ENCODE peak calls at places on chromosomes 12 and 14, in eight cellular contexts. A is CD4-positive, alpha-beta T cell; W is PC-9; V is progenitor cell of endocrine pancreas; T is astrocyte of the spinal cord; D is AG09319; U is uterus; E is left ventricle myocardium inferior. Q is an unnamed sample.

GRCh38 chr14:62428429-62429203 is 616.6 kb downstream of the KCNH5 start:
- DNase-seq in E (no peak), T (peak), D (no peak), V (no peak), A (no peak), W (peak), U (no peak), Q (peak)

GRCh38 chr12:32312049-32312670 is 87.2 kb upstream of the FGD4 start:
- DNase-seq in A (no peak), E (no peak), D (peak), V (no peak), T (peak), U (no peak), W (no peak), Q (no peak)

GRCh38 chr12:51888316-51889215 is 663 bp downstream of the ANKRD33 start:
- DNase-seq in T (no peak), U (no peak), E (no peak), V (no peak), W (no peak), A (no peak), D (no peak), Q (no peak)

GRCh38 chr12:116542345-116542950 is 16.7 kb upstream of the MAP1LC3B2 start:
- DNase-seq in V (no peak), A (no peak), W (peak), D (no peak), E (no peak), T (no peak), U (no peak), Q (no peak)

GRCh38 chr12:77087427-77087826 is 22.1 kb upstream of the E2F7 start:
- DNase-seq in D (no peak), E (no peak), A (no peak), T (peak), U (no peak), W (no peak), V (no peak), Q (no peak)

GRCh38 chr12:130041983-130042812 is 120.1 kb upstream of the FZD10 start:
- DNase-seq in W (no peak), V (peak), E (no peak), T (no peak), A (peak), U (no peak), D (no peak), Q (peak)

GRCh38 chr12:80491176-80491575 is 47.1 kb downstream of the PTPRQ start:
- DNase-seq in V (no peak), U (no peak), D (no peak), A (no peak), T (no peak), W (no peak), E (no peak), Q (no peak)

GRCh38 chr12:124828264-124829007 is 35.2 kb downstream of the SCARB1 start:
- DNase-seq in D (no peak), W (peak), V (no peak), A (no peak), T (peak), E (no peak), U (no peak), Q (no peak)

GRCh38 chr12:97910559-97910958 is 448.0 kb downstream of the RMST start:
- DNase-seq in A (no peak), T (no peak), D (no peak), E (no peak), U (no peak), W (no peak), V (no peak), Q (no peak)

GRCh38 chr12:15563683-15564082 is 225.5 kb downstream of the EPS8 start:
- DNase-seq in D (no peak), V (no peak), A (no peak), T (peak), U (no peak), W (no peak), E (no peak), Q (no peak)

GRCh38 chr12:47068539-47068938 is 10.9 kb upstream of the PCED1B start:
- DNase-seq in D (no peak), U (no peak), V (no peak), W (no peak), A (no peak), E (no peak), T (peak), Q (no peak)

GRCh38 chr14:61559641-61560201 is 135.6 kb upstream of the HIF1A start:
- DNase-seq in W (peak), A (no peak), V (no peak), E (no peak), U (no peak), D (no peak), T (no peak), Q (no peak)

GRCh38 chr12:14905269-14906004 is 19.8 kb upstream of the MGP start:
- DNase-seq in V (no peak), D (no peak), E (peak), U (no peak), T (peak), A (no peak), W (no peak), Q (no peak)

GRCh38 chr12:100169345-100169744 is 26.7 kb upstream of the BLTP3B start:
- DNase-seq in T (no peak), W (no peak), V (no peak), U (no peak), A (no peak), E (no peak), D (no peak), Q (no peak)

GRCh38 chr14:51302319-51303030 is 62.4 kb downstream of the TMX1 start:
- DNase-seq in T (peak), E (no peak), A (no peak), W (peak), V (no peak), U (no peak), D (no peak), Q (no peak)

GRCh38 chr14:65164068-65164824 is 61.9 kb upstream of the MAX start:
- DNase-seq in T (peak), E (no peak), U (no peak), W (peak), V (no peak), D (peak), A (peak), Q (peak)

GRCh38 chr12:95218164-95218851 is 701 bp downstream of the VEZT start:
- DNase-seq in U (no peak), A (no peak), W (no peak), T (peak), E (no peak), D (no peak), V (no peak), Q (no peak)

GRCh38 chr12:100826323-100826722 is 31.7 kb downstream of the ANO4 start:
- DNase-seq in U (peak), T (peak), W (peak), E (peak), D (no peak), V (peak), A (no peak), Q (no peak)

GRCh38 chr12:19035552-19035951 is 94.0 kb upstream of the PLEKHA5 start:
- DNase-seq in V (no peak), E (no peak), A (no peak), W (no peak), D (peak), U (no peak), T (no peak), Q (no peak)

GRCh38 chr12:25810683-25811082 is 147.8 kb upstream of the RASSF8 start:
- DNase-seq in U (no peak), T (no peak), W (no peak), D (no peak), E (no peak), A (no peak), V (no peak), Q (no peak)

GRCh38 chr14:66099451-66099850 is 386.7 kb upstream of the CCDC196 start:
- DNase-seq in A (no peak), U (no peak), D (no peak), E (no peak), T (no peak), W (no peak), V (no peak), Q (no peak)

GRCh38 chr12:41903014-41903702 is 241.5 kb downstream of the GXYLT1 start:
- DNase-seq in V (no peak), A (no peak), T (no peak), U (no peak), D (no peak), E (no peak), W (no peak), Q (no peak)

GRCh38 chr12:64039285-64039871 is 182.7 kb downstream of the KICS2 start:
- DNase-seq in E (no peak), T (peak), D (peak), V (no peak), U (no peak), W (no peak), A (no peak), Q (no peak)

DNA sequence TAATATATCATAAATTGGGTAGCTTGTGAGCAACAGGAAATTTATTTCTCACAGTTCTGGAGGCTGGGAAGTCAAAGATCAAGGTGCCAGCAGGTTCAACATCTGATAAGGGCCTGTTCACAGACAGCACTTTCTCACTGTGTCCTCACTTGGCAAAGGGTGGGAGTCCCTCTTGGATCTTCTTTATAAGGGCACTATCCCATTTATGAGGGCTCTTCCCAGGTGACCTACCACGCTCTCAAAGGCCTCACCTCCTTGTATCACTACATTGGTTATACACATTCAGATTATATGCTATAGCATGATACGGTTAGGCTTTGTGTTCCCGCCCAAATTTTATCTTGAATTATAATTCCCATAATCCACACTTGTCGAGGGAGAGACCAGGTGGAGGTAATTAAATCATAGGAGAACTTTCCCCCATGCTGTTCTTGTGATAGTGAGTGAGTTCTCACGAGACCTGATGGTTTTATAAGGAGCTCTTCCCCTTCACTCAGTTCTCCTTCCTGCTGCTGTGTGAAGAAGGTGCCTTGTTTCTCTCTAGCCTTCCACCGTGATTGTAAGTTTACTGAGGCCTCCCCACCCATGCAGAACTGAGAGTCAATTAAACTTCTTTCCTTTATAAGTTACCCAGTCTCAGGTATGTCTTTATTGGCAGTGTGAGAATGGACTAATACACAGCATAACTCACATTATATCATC is 19.2 kb upstream of the LRIG3 start:
- DNase-seq in A (no peak), V (no peak), E (no peak), D (no peak), T (no peak), W (no peak), U (no peak), Q (no peak)
- TF ChIP-seq CTCF in A (no peak), V (no peak), E (no peak), D (no peak), T (no peak), W (no peak), U (no peak), Q (no peak)

DNA sequence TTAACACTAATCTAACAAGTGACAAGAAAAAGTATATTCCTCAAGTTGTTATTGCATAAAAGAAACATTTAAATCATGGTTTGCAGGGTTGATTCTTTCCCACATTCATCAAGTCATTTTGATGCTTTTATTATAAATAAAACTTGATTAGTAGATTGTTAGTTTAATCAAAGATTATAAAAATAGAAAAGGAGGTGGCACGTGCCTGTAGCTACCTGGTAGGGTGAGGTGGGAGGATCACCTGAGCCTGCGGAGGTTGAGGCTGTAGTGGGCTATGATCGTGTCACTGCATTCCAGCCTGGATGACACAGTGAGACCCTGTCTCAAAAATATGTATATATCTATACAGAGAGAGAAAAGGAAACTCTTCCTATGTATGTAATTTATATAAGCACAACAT is 433.2 kb upstream of the RGS6 start:
- DNase-seq in V (no peak), E (no peak), D (no peak), W (no peak), U (no peak), T (no peak), A (no peak), Q (no peak)
- TF ChIP-seq CTCF in V (no peak), E (no peak), D (no peak), W (no peak), U (no peak), T (no peak), A (no peak), Q (no peak)

DNA sequence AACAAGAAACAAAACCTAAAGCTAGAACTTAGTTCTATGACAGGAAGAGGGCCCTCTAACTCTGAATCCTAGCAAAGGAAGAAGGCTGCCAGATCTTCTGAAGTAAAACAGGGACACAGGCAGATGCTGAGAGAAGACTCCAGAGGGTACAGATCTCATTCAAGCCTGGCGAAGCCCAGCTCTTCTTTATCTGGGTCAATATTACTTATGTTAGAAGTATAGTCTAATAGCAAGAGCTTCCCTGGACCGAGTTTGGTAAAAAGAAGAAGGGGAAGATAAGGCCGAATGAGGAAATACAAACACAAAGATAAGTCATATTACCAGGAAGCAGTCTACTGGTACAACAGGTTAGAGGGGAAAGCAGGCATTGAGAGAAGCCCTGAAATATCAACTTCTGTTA is 79.9 kb upstream of the CCDC91 start:
- DNase-seq in W (no peak), U (no peak), A (no peak), T (no peak), D (no peak), E (no peak), V (no peak), Q (no peak)
- TF ChIP-seq CTCF in W (no peak), U (no peak), A (no peak), T (no peak), D (no peak), E (no peak), V (no peak), Q (no peak)

GRCh38 chr14:63764103-63764502 is 36.2 kb upstream of the SGPP1 start:
- DNase-seq in V (no peak), A (no peak), W (no peak), E (no peak), T (no peak), U (no peak), D (no peak), Q (no peak)

GRCh38 chr14:63764620-63765139 is 36.8 kb upstream of the SGPP1 start:
- DNase-seq in T (no peak), W (no peak), E (no peak), V (no peak), D (no peak), A (no peak), U (no peak), Q (no peak)

GRCh38 chr14:63759454-63759853 is 31.6 kb upstream of the SGPP1 start:
- DNase-seq in D (peak), T (peak), W (no peak), U (no peak), A (no peak), E (no peak), V (no peak), Q (no peak)

GRCh38 chr14:63760014-63760413 is 32.1 kb upstream of the SGPP1 start:
- DNase-seq in U (no peak), A (no peak), E (no peak), D (no peak), W (no peak), T (no peak), V (no peak), Q (no peak)

DNA sequence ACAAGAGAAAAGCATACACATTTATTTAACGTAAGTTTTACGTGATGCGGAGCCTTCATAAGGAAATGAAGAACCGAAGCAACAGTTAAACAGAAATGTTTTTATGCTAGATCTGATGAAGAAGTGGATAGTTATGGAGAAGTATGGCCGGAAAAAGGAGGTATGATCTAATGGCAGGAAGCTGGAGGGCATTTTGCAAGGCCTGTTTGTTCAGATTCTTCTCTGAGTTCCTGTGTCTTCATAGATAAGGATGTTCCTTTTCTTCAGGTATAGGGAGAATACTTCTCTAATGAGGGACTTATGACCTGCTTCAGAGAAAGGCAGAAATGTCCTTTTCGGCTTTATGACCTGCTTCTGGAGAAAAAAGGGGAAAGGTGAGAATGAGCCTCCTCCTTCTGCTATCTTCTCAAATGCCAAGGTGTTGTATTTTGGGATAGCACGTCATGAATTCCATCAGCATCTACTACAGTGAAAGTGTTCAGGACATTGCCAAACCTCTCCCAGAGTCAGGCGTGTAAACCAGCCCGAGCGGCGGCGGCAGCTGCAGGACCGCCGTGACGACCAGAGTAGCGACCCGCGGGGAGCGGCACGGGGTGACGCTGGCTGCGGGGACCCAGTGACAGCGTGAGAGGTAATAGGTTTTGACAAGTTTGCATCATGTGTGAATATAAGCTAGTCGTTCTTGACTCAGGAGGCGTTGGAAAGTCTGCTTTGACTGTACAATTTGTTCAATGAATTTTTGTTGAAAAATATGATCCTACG is 33.7 kb upstream of the SGPP1 start:
- DNase-seq in E (no peak), T (no peak), U (no peak), V (no peak), A (no peak), W (no peak), D (no peak), Q (no peak)
- TF ChIP-seq CTCF in E (no peak), T (no peak), U (no peak), V (no peak), A (no peak), W (no peak), D (no peak), Q (no peak)

GRCh38 chr12:114508529-114509129 is 102.7 kb upstream of the TBX5 start:
- DNase-seq in W (peak), U (peak), E (peak), D (no peak), T (peak), A (peak), V (peak), Q (no peak)

GRCh38 chr12:114512351-114512750 is 106.4 kb upstream of the TBX5 start:
- DNase-seq in D (no peak), V (no peak), U (no peak), T (no peak), E (no peak), W (no peak), A (no peak), Q (no peak)
- TF ChIP-seq CTCF in D (no peak), V (no peak), U (no peak), T (no peak), E (no peak), W (no peak), A (no peak), Q (no peak)

GRCh38 chr14:97446087-97446486 is 648.9 kb downstream of the VRK1 start:
- DNase-seq in T (no peak), D (no peak), V (no peak), U (no peak), E (no peak), W (no peak), A (no peak), Q (no peak)
- TF ChIP-seq CTCF in T (no peak), D (no peak), V (no peak), U (no peak), E (no peak), W (no peak), A (no peak), Q (no peak)

GRCh38 chr12:85445060-85445938 is 165.3 kb downstream of the ALX1 start:
- DNase-seq in W (no peak), D (no peak), A (no peak), V (no peak), U (no peak), T (no peak), E (no peak), Q (no peak)

GRCh38 chr12:85448031-85448430 is 168.0 kb downstream of the ALX1 start:
- DNase-seq in D (no peak), A (no peak), U (no peak), W (no peak), T (no peak), E (no peak), V (no peak), Q (no peak)

DNA sequence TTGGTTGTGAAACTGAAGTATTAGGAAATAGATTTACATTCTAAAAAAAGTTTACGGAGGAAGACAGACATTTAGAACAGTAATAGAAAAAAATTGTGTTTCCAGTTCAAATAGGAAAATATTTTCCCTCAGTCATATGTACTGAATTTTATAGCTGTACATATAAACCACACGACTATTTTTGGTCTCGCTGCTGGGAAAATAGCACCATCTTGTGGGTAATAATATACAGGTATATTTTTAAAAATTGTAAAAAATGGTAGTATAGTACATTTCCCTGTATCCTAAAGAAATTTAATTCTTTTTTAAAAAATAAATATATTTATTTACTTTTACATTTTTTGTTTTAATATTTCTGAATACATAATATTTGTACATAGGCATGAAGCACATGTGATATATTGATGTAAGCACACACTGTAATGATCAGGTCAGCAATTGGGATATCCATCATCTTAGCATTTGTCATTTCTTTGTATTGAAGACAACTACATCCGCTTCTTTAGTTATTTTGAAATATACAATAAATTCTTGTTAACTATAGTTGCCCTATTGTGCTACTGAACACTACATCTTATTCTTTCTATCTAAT is 168.6 kb downstream of the ALX1 start:
- DNase-seq in U (no peak), W (no peak), T (peak), V (no peak), A (no peak), E (no peak), D (no peak), Q (no peak)
- TF ChIP-seq CTCF in U (no peak), W (peak), T (peak), V (peak), A (no peak), E (no peak), D (peak), Q (peak)